ENCODE peak calls at places on chromosomes 3 and 15, in five cellular contexts. K, B, N, Y and E are unnamed samples. For H3K27me3, H3K4me1 and H3K36me3, the result is how much of the 10 kb centered on the place peaks cover.

GRCh38 chr3:59334585-59334984 is 284.8 kb upstream of the CFAP20DC start:
- DNase-seq in K (no peak), B (no peak), N (no peak), Y (no peak), E (no peak)

GRCh38 chr3:133568294-133569014 is 5.0 kb upstream of the CDV3 start:
- DNase-seq in K (no peak), B (no peak), N (no peak), Y (no peak), E (peak)

GRCh38 chr15:78438595-78439285 is 724 bp downstream of the IREB2 start:
- DNase-seq in K (no peak), B (peak), N (no peak), Y (no peak), E (peak)

GRCh38 chr3:138351151-138351550 is 2.8 kb downstream of the MRAS start:
- DNase-seq in K (no peak), B (no peak), N (no peak), Y (peak), E (no peak)

GRCh38 chr15:74829500-74829899 is 3.1 kb downstream of the CPLX3 start:
- DNase-seq in K (no peak), B (no peak), N (no peak), Y (no peak), E (no peak)

GRCh38 chr15:90184786-90185704 is 16.1 kb upstream of the SEMA4B start:
- DNase-seq in K (peak), B (peak), N (peak), Y (peak), E (peak)

GRCh38 chr3:114379266-114379665 is 85.4 kb downstream of the TIGIT start:
- DNase-seq in K (no peak), B (no peak), N (no peak), Y (no peak), E (no peak)

GRCh38 chr15:58880320-58880719 is 53.2 kb downstream of the SLTM start:
- DNase-seq in K (no peak), B (no peak), N (no peak), Y (no peak), E (no peak)

GRCh38 chr3:150359381-150359780 is 48.7 kb upstream of the TSC22D2 start:
- DNase-seq in K (no peak), B (no peak), N (no peak), Y (no peak), E (no peak)

GRCh38 chr3:197525706-197526105 is 30.1 kb downstream of the BDH1 start:
- DNase-seq in K (no peak), B (no peak), N (no peak), Y (no peak), E (no peak)

GRCh38 chr15:47466357-47466756 is 250.9 kb upstream of the SEMA6D start:
- DNase-seq in K (no peak), B (no peak), N (no peak), Y (no peak), E (no peak)

GRCh38 chr3:13764161-13764560 is 115.7 kb downstream of the WNT7A start:
- DNase-seq in K (no peak), B (no peak), N (no peak), Y (no peak), E (no peak)

GRCh38 chr3:194440756-194441155 is 41.7 kb upstream of the GP5 start:
- DNase-seq in K (no peak), B (no peak), N (no peak), Y (no peak), E (no peak)

GRCh38 chr3:25897019-25897418 is 107.1 kb downstream of the OXSM start:
- DNase-seq in K (no peak), B (peak), N (no peak), Y (no peak), E (no peak)

GRCh38 chr15:56371495-56372147 is 6.4 kb downstream of the TEX9 start:
- DNase-seq in K (no peak), B (no peak), N (no peak), Y (no peak), E (no peak)

GRCh38 chr3:190036631-190037030 is 84.1 kb downstream of the P3H2 start:
- DNase-seq in K (no peak), B (no peak), N (no peak), Y (peak), E (no peak)

GRCh38 chr15:100318880-100319279 is 22.9 kb downstream of the ADAMTS17 start:
- DNase-seq in K (no peak), B (no peak), N (no peak), Y (no peak), E (no peak)

GRCh38 chr3:102037209-102037608 is 187.9 kb downstream of the NFKBIZ start:
- DNase-seq in K (no peak), B (no peak), N (no peak), Y (no peak), E (no peak)

GRCh38 chr3:14133188-14133800 is 8.4 kb downstream of the TMEM43 start:
- DNase-seq in K (no peak), B (no peak), N (no peak), Y (no peak), E (no peak)

GRCh38 chr15:85494035-85494793 is 113.8 kb downstream of the AKAP13 start:
- DNase-seq in K (no peak), B (no peak), N (no peak), Y (no peak), E (peak)

GRCh38 chr3:177832862-177833261 is 635.6 kb upstream of the TBL1XR1 start:
- DNase-seq in K (no peak), B (no peak), N (no peak), Y (no peak), E (no peak)

GRCh38 chr3:57007513-57008415 is 52.7 kb upstream of the SPATA12 start:
- DNase-seq in K (peak), B (no peak), N (peak), Y (peak), E (peak)

GRCh38 chr3:133124511-133124910 is 86.3 kb downstream of the TMEM108 start:
- DNase-seq in K (no peak), B (no peak), N (no peak), Y (no peak), E (no peak)

GRCh38 chr3:8421267-8421666 is 80.4 kb upstream of the LMCD1 start:
- DNase-seq in K (no peak), B (no peak), N (no peak), Y (no peak), E (no peak)

GRCh38 chr3:167066977-167067843 is 312.9 kb downstream of the ZBBX start:
- DNase-seq in K (no peak), B (no peak), N (no peak), Y (no peak), E (no peak)

GRCh38 chr3:73399106-73399505 is 225.6 kb downstream of the PDZRN3 start:
- DNase-seq in K (no peak), B (no peak), N (no peak), Y (no peak), E (no peak)

GRCh38 chr3:9777695-9778023 is 7.9 kb upstream of the CAMK1 start:
- DNase-seq in K (no peak), B (no peak), N (no peak), Y (no peak), E (no peak)

GRCh38 chr3:55198554-55198953 is 270.7 kb upstream of the LRTM1 start:
- DNase-seq in K (no peak), B (no peak), N (no peak), Y (no peak), E (peak)

GRCh38 chr15:80929689-80930088 is 59.9 kb downstream of the MESD start:
- DNase-seq in K (no peak), B (no peak), N (no peak), Y (no peak), E (no peak)

GRCh38 chr3:66053783-66054094 is 15.0 kb upstream of the MAGI1 start:
- DNase-seq in K (no peak), B (no peak), N (no peak), Y (no peak), E (no peak)

GRCh38 chr3:65182682-65183081 is 494.9 kb upstream of the ADAMTS9 start:
- DNase-seq in K (no peak), B (no peak), N (no peak), Y (no peak), E (no peak)

GRCh38 chr15:81351651-81352050 is 22.4 kb downstream of the TMC3 start:
- DNase-seq in K (no peak), B (no peak), N (no peak), Y (no peak), E (no peak)

DNA sequence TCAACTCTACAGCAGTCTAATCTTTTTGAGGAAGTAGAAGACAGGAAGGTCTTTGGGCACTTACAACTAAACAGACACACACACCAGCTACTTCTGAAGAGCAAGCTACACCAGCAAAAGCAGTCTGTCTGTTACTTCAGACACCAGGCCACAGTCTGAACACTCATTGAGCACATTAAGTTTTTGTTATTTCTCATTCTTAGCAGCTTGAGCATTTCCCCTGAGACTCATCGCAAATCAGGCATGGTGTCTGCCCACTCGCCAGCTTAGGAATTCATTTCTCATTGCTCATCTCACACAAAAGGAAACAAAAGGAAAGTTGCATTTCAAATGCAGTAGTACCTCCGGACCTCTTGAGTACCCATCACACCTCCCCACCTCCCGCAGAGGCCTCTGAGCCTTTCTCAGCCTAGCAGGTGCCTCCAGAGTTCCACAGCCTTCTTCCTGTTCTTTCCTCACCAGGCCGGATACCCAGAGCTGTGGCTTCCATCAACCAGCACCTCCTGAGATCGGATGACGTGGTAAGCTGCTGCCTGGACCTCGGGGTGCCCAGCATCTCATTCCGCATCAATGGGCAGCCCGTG is 302.0 kb downstream of the RYR3 start:
- DNase-seq in K (no peak), B (no peak), N (no peak), Y (no peak), E (no peak)
- H3K27me3 ChIP-seq in K (under half), B (under half), N (under half), Y (under half), E (under half)

DNA sequence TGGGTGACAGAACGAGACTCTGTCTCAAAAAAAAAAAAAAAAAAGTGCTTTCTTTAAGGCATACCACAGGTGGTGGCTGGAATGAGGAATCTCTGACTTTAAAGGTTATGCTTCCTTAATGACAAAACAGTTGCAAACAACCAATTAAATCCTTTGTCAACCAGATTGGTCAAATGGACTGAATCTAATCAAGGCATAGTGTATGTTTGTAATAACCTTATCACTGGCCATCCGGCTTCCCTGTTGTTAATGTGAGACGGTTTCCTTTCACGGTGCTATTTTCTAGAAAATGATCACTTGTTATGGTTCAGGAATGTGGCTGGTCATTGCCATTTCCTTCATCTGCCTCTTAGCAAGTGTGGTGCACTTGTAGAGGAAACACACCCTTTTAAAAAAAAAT is 75.9 kb downstream of the FLNB start:
- DNase-seq in K (no peak), B (no peak), N (no peak), Y (no peak), E (no peak)
- H3K4me1 ChIP-seq in K (under half), B (under half), N (under half), Y (under half), E (under half)

GRCh38 chr15:92955706-92956105 is 55.6 kb downstream of the CHD2 start:
- DNase-seq in K (no peak), B (no peak), N (no peak), Y (no peak), E (no peak)
- H3K36me3 ChIP-seq in K (under half), B (under half), N (under half), Y (half or more), E (half or more)

GRCh38 chr15:45616901-45617323 is 17.9 kb upstream of the SQOR start:
- DNase-seq in K (no peak), B (no peak), N (no peak), Y (no peak), E (no peak)

GRCh38 chr15:45612790-45613415 is 21.9 kb upstream of the SQOR start:
- DNase-seq in K (no peak), B (no peak), N (no peak), Y (no peak), E (no peak)

GRCh38 chr15:45618813-45619212 is 16.0 kb upstream of the SQOR start:
- DNase-seq in K (no peak), B (no peak), N (no peak), Y (no peak), E (no peak)
- H3K27me3 ChIP-seq in K (under half), B (under half), N (under half), Y (under half), E (under half)

GRCh38 chr3:78858165-78858564 is 909.6 kb downstream of the ROBO1 start:
- DNase-seq in K (no peak), B (no peak), N (no peak), Y (no peak), E (no peak)

GRCh38 chr3:78860567-78860966 is 907.2 kb downstream of the ROBO1 start:
- DNase-seq in K (no peak), B (no peak), N (no peak), Y (no peak), E (no peak)

GRCh38 chr3:78861156-78861555 is 906.6 kb downstream of the ROBO1 start:
- DNase-seq in K (no peak), B (no peak), N (no peak), Y (no peak), E (no peak)

GRCh38 chr3:78857494-78858111 is 910.2 kb downstream of the ROBO1 start:
- DNase-seq in K (no peak), B (peak), N (no peak), Y (no peak), E (no peak)

GRCh38 chr3:78858910-78859309 is 908.9 kb downstream of the ROBO1 start:
- DNase-seq in K (no peak), B (no peak), N (no peak), Y (no peak), E (no peak)
- H3K4me1 ChIP-seq in K (under half), B (under half), N (under half), Y (under half), E (under half)

GRCh38 chr15:40555876-40556275 is 9.0 kb downstream of the CCDC32 start:
- DNase-seq in K (no peak), B (no peak), N (no peak), Y (no peak), E (no peak)
- H3K36me3 ChIP-seq in K (under half), B (under half), N (under half), Y (half or more), E (under half)

GRCh38 chr3:147367676-147368075 is 38.7 kb downstream of the ZIC4 start:
- DNase-seq in K (no peak), B (no peak), N (no peak), Y (no peak), E (no peak)
- H3K27me3 ChIP-seq in K (under half), B (under half), N (under half), Y (half or more), E (under half)

DNA sequence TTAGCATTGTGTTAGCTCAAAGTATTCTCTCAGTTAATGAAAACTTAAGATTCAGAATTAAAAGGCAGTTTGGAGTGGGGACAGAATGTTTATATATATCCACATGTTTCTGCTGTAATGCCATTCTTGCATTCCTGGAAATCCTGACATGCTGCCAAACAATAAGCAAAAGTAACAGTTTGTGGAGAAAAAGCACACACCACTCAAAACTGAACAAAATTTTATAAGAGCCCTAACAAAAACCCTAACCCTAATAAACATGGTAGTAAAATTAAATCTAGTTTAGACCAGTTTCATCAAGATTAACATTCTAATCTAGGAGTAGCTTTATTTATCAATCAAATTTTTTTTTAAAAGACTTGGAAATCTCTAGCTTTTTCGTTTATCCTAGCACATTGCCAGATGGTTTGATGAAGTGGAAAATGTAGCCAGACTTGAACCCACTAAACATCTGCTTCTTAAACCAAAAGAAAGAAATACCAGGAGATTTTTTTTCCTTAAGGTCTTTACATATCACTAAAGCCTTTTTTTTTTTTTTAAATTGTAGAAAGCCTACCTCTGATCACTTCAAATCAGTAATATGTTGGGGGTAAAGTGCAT is 3.7 kb downstream of the TCAIM start:
- DNase-seq in K (no peak), B (no peak), N (no peak), Y (no peak), E (peak)
- H3K4me1 ChIP-seq in K (under half), B (under half), N (under half), Y (under half), E (under half)